ENCODE peak calls at places on chromosomes 4 and X, in eight cellular contexts. One of them, this sample, is unnamed. For H3K9me3, the result is how much of the 10 kb centered on the place peaks cover.

GRCh38 chrX:136262812-136263315 is 11.7 kb upstream of the MAP7D3 start:
- DNase-seq in right lobe of liver: no peak
- DNase-seq in ovary: no peak
- DNase-seq in SJSA1: no peak
- DNase-seq in DND-41: no peak
- DNase-seq in tibial artery: no peak
- DNase-seq in breast epithelium: no peak
- DNase-seq in pancreas: no peak
- DNase-seq in this sample: no peak

GRCh38 chr4:61374612-61374920 is 174.4 kb downstream of the ADGRL3 start:
- DNase-seq in right lobe of liver: no peak
- DNase-seq in ovary: no peak
- DNase-seq in breast epithelium: no peak
- DNase-seq in SJSA1: no peak
- DNase-seq in DND-41: no peak
- DNase-seq in pancreas: no peak
- DNase-seq in tibial artery: no peak
- DNase-seq in this sample: no peak

GRCh38 chrX:46587753-46588171 is 14.2 kb downstream of the CHST7 start:
- DNase-seq in ovary: peak
- DNase-seq in tibial artery: no peak
- DNase-seq in pancreas: no peak
- DNase-seq in breast epithelium: no peak
- DNase-seq in right lobe of liver: no peak
- DNase-seq in DND-41: no peak
- DNase-seq in SJSA1: peak
- DNase-seq in this sample: no peak

GRCh38 chr4:152259866-152260265 is 276.0 kb downstream of the FBXW7 start:
- DNase-seq in ovary: no peak
- DNase-seq in SJSA1: no peak
- DNase-seq in pancreas: no peak
- DNase-seq in right lobe of liver: no peak
- DNase-seq in breast epithelium: no peak
- DNase-seq in DND-41: no peak
- DNase-seq in tibial artery: no peak
- DNase-seq in this sample: no peak

GRCh38 chrX:1027133-1027532 is 185.3 kb downstream of the CRLF2 start:
- DNase-seq in tibial artery: no peak
- DNase-seq in right lobe of liver: no peak
- DNase-seq in DND-41: no peak
- DNase-seq in pancreas: no peak
- DNase-seq in ovary: no peak
- DNase-seq in SJSA1: no peak
- DNase-seq in breast epithelium: no peak
- DNase-seq in this sample: peak

GRCh38 chrX:52979993-52980392 is 21.7 kb upstream of the FAM156A start:
- DNase-seq in pancreas: no peak
- DNase-seq in breast epithelium: no peak
- DNase-seq in right lobe of liver: no peak
- DNase-seq in ovary: no peak
- DNase-seq in SJSA1: no peak
- DNase-seq in DND-41: no peak
- DNase-seq in tibial artery: no peak
- DNase-seq in this sample: no peak

GRCh38 chr4:3641501-3641900 is 109.3 kb upstream of the LRPAP1 start:
- DNase-seq in pancreas: no peak
- DNase-seq in SJSA1: no peak
- DNase-seq in tibial artery: no peak
- DNase-seq in breast epithelium: no peak
- DNase-seq in ovary: no peak
- DNase-seq in DND-41: no peak
- DNase-seq in right lobe of liver: peak
- DNase-seq in this sample: no peak

GRCh38 chr4:73864973-73865372 is 4.2 kb upstream of the CXCL1 start:
- DNase-seq in DND-41: no peak
- DNase-seq in tibial artery: no peak
- DNase-seq in right lobe of liver: no peak
- DNase-seq in breast epithelium: no peak
- DNase-seq in ovary: no peak
- DNase-seq in SJSA1: no peak
- DNase-seq in pancreas: no peak
- DNase-seq in this sample: no peak

GRCh38 chrX:107673933-107674479 is 45.7 kb downstream of the PRPS1 start:
- DNase-seq in DND-41: peak
- DNase-seq in ovary: peak
- DNase-seq in tibial artery: peak
- DNase-seq in SJSA1: peak
- DNase-seq in right lobe of liver: peak
- DNase-seq in breast epithelium: peak
- DNase-seq in pancreas: peak
- DNase-seq in this sample: peak

GRCh38 chr4:108586778-108587177 is 33.6 kb upstream of the RPL34 start:
- DNase-seq in tibial artery: no peak
- DNase-seq in breast epithelium: no peak
- DNase-seq in DND-41: no peak
- DNase-seq in SJSA1: no peak
- DNase-seq in pancreas: no peak
- DNase-seq in right lobe of liver: no peak
- DNase-seq in ovary: no peak
- DNase-seq in this sample: no peak

GRCh38 chr4:184193556-184194525 is 23.8 kb downstream of the ENPP6 start:
- DNase-seq in right lobe of liver: no peak
- DNase-seq in breast epithelium: no peak
- DNase-seq in SJSA1: no peak
- DNase-seq in ovary: no peak
- DNase-seq in DND-41: no peak
- DNase-seq in tibial artery: no peak
- DNase-seq in pancreas: no peak
- DNase-seq in this sample: no peak

GRCh38 chr4:757111-757510 is 51.5 kb downstream of the PCGF3 start:
- DNase-seq in breast epithelium: no peak
- DNase-seq in ovary: no peak
- DNase-seq in pancreas: no peak
- DNase-seq in tibial artery: no peak
- DNase-seq in SJSA1: no peak
- DNase-seq in right lobe of liver: peak
- DNase-seq in DND-41: no peak
- DNase-seq in this sample: no peak
- H3K9me3 ChIP-seq in breast epithelium: under half
- H3K9me3 ChIP-seq in ovary: under half
- H3K9me3 ChIP-seq in pancreas: under half
- H3K9me3 ChIP-seq in tibial artery: half or more
- H3K9me3 ChIP-seq in SJSA1: under half
- H3K9me3 ChIP-seq in right lobe of liver: under half
- H3K9me3 ChIP-seq in DND-41: under half
- H3K9me3 ChIP-seq in this sample: under half

DNA sequence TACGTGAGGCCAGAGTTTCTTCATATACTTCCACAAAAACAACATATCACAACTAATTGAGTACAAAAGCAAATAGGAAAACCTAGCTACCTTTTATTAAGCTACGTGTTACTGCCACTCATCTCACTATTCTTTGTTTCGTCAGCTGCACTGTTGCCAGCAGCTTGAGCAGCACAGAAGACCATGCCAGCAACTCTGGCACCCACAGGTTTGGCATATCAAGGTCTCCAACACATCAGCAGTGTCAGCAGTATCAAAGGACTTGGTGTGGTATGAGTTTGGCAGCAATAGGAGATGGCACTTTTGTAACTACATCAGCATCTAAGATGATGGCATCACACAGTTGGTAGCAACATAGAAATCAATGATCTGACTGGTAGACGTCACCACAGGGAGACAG is 30.7 kb downstream of the CDKL2 start:
- DNase-seq in breast epithelium: no peak
- DNase-seq in tibial artery: no peak
- DNase-seq in SJSA1: no peak
- DNase-seq in pancreas: no peak
- DNase-seq in right lobe of liver: no peak
- DNase-seq in DND-41: no peak
- DNase-seq in ovary: no peak
- DNase-seq in this sample: no peak
- H3K27ac ChIP-seq in breast epithelium: no peak
- H3K27ac ChIP-seq in tibial artery: no peak
- H3K27ac ChIP-seq in SJSA1: no peak
- H3K27ac ChIP-seq in pancreas: no peak
- H3K27ac ChIP-seq in right lobe of liver: no peak
- H3K27ac ChIP-seq in DND-41: no peak
- H3K27ac ChIP-seq in ovary: no peak
- H3K27ac ChIP-seq in this sample: no peak

DNA sequence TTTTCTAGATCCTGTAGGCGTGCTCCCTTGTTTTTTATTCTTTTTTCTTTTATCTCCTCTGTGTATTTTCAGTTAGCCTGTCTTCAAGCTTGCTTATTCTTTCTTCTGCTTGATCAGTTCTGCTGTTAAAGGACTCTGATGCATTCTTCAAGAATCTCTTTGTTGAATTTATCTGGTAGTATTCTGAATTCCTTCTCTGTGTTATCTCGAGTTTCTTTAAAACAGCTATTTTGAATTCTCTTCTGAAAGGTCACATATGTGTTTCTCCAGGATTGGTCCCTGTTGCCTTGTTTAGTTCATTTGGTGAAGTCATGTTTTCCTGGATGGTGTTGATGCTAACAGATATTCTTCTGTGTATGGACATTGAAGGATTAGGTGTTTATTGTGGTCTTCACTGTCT is 15.3 kb downstream of the RAB33B start:
- DNase-seq in right lobe of liver: no peak
- DNase-seq in DND-41: no peak
- DNase-seq in pancreas: no peak
- DNase-seq in ovary: no peak
- DNase-seq in SJSA1: no peak
- DNase-seq in breast epithelium: no peak
- DNase-seq in tibial artery: no peak
- DNase-seq in this sample: no peak
- H3K9me3 ChIP-seq in right lobe of liver: under half
- H3K9me3 ChIP-seq in DND-41: under half
- H3K9me3 ChIP-seq in pancreas: under half
- H3K9me3 ChIP-seq in ovary: under half
- H3K9me3 ChIP-seq in SJSA1: under half
- H3K9me3 ChIP-seq in breast epithelium: under half
- H3K9me3 ChIP-seq in tibial artery: under half
- H3K9me3 ChIP-seq in this sample: under half

GRCh38 chrX:78746496-78746895 is 1.0 kb upstream of the LPAR4 start:
- DNase-seq in ovary: no peak
- DNase-seq in DND-41: no peak
- DNase-seq in SJSA1: no peak
- DNase-seq in pancreas: no peak
- DNase-seq in tibial artery: no peak
- DNase-seq in breast epithelium: no peak
- DNase-seq in right lobe of liver: no peak
- DNase-seq in this sample: no peak

DNA sequence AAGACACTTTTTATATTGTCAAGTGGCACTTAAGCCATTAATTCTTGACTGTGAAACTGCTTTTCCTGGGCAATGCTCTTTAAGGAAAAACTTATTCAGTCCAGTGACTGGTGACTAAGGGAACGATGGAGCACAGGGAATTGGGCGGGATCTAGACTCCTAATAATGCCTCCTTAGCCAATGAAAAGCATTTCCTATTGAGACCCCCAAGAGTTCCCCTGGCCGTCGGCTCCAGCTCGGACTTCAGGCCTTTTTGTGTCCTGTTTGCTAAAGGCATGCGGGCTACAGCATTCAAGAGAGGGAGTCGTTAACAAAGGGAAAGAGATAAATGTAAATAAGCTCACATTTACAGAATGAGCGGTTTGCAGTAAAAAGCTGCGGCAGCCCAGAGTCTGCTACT is at the start of gene LPAR4:
- DNase-seq in tibial artery: no peak
- DNase-seq in right lobe of liver: no peak
- DNase-seq in DND-41: no peak
- DNase-seq in breast epithelium: no peak
- DNase-seq in pancreas: no peak
- DNase-seq in ovary: peak
- DNase-seq in SJSA1: peak
- DNase-seq in this sample: no peak
- H3K27ac ChIP-seq in tibial artery: no peak
- H3K27ac ChIP-seq in right lobe of liver: no peak
- H3K27ac ChIP-seq in DND-41: no peak
- H3K27ac ChIP-seq in breast epithelium: no peak
- H3K27ac ChIP-seq in pancreas: no peak
- H3K27ac ChIP-seq in ovary: no peak
- H3K27ac ChIP-seq in SJSA1: no peak
- H3K27ac ChIP-seq in this sample: no peak

GRCh38 chr4:26426892-26427291 is 63.4 kb downstream of the CCKAR start:
- DNase-seq in pancreas: no peak
- DNase-seq in breast epithelium: no peak
- DNase-seq in SJSA1: no peak
- DNase-seq in right lobe of liver: no peak
- DNase-seq in ovary: no peak
- DNase-seq in DND-41: no peak
- DNase-seq in tibial artery: no peak
- DNase-seq in this sample: no peak
- H3K9me3 ChIP-seq in pancreas: under half
- H3K9me3 ChIP-seq in breast epithelium: under half
- H3K9me3 ChIP-seq in SJSA1: under half
- H3K9me3 ChIP-seq in right lobe of liver: under half
- H3K9me3 ChIP-seq in ovary: under half
- H3K9me3 ChIP-seq in DND-41: under half
- H3K9me3 ChIP-seq in tibial artery: under half
- H3K9me3 ChIP-seq in this sample: under half

DNA sequence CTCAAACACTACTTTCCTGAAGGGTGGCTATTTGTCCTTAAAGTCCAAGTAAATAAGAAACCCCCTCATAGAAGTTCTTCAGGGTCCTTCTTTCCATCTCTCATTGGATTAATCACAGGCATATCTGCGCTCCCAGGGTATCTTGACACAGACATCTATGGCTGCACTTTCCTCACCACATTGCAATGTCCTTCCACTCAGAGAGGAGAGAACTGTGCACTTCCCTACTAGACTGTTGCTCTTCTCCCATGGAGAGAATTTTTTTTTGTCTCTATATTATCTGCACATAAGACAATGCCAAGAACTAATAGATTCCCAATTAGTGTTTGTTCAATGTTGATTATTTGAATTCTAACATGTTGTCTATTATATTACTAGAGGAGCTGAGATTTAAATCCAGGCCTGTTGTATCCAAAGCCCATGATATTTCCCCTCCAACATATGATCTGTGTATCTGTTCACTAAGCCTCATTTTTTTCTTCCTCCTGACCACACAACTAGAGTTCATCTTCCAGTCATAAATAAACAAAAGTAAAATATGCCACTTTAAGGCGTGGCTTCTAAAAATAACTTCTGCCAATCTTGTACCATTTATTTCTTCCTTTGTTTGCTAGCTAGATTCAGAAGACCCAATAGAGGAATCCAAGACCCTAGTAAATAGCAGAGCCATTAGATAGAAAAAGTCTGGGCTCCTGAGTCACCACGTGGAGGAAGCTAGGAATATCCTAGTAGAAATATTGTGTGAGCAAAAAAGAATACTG is 61.5 kb upstream of the FAM241A start:
- DNase-seq in tibial artery: no peak
- DNase-seq in SJSA1: peak
- DNase-seq in DND-41: no peak
- DNase-seq in right lobe of liver: no peak
- DNase-seq in breast epithelium: no peak
- DNase-seq in ovary: no peak
- DNase-seq in pancreas: no peak
- DNase-seq in this sample: no peak
- H3K27ac ChIP-seq in tibial artery: no peak
- H3K27ac ChIP-seq in SJSA1: peak
- H3K27ac ChIP-seq in DND-41: no peak
- H3K27ac ChIP-seq in right lobe of liver: no peak
- H3K27ac ChIP-seq in breast epithelium: peak
- H3K27ac ChIP-seq in ovary: no peak
- H3K27ac ChIP-seq in pancreas: no peak
- H3K27ac ChIP-seq in this sample: no peak

This sample was measured in upper lobe of right lung.